ENCODE peak calls at places on chromosomes 4 and X, in seven cellular contexts. I is suprapubic skin, S is breast epithelium, R is HepG2, T is HCT116, P is H1, A is upper lobe of left lung. M is an unnamed sample.

GRCh38 chrX:32155044-32155638 is 1056.2 kb downstream of the DMD start:
- DNase-seq in I (no peak), S (no peak), R (no peak), P (peak; percentile 42), T (no peak), A (no peak), M (no peak)

GRCh38 chr4:2116687-2117400 is 57.7 kb downstream of the NAT8L start:
- DNase-seq in I (no peak), P (no peak), S (no peak), T (no peak), R (no peak), A (no peak), M (no peak)

GRCh38 chr4:145565328-145565727 is 53.9 kb upstream of the MMAA start:
- DNase-seq in I (no peak), S (no peak), P (no peak), R (no peak), T (no peak), A (no peak), M (no peak)

GRCh38 chr4:17773125-17773698 is 8.2 kb downstream of the FAM184B start:
- DNase-seq in T (no peak), I (no peak), S (no peak), P (no peak), R (no peak), A (no peak), M (no peak)

GRCh38 chrX:18624599-18624998 is 47.3 kb downstream of the RS1 start:
- DNase-seq in T (no peak), P (no peak), R (no peak), S (no peak), I (no peak), A (no peak), M (no peak)

GRCh38 chrX:140132937-140133336 is 167.6 kb upstream of the CXorf66 start:
- DNase-seq in T (no peak), R (no peak), P (no peak), S (no peak), A (no peak), I (no peak), M (no peak)

GRCh38 chr4:7201351-7202305 is 9.3 kb downstream of the SORCS2 start:
- DNase-seq in S (peak; percentile 36), P (no peak), R (no peak), A (peak; percentile 7), T (no peak), I (no peak), M (no peak)

GRCh38 chr4:53508446-53508845 is 82.8 kb downstream of the LNX1 start:
- DNase-seq in R (peak; percentile 48), A (no peak), I (no peak), T (no peak), S (no peak), P (no peak), M (no peak)

GRCh38 chr4:1360423-1361283 is 13.6 kb downstream of the UVSSA start:
- DNase-seq in I (no peak), P (no peak), T (no peak), R (peak; percentile 68), S (no peak), A (no peak), M (no peak)

GRCh38 chr4:107333518-107333917 is 297.4 kb upstream of the DKK2 start:
- DNase-seq in T (no peak), R (no peak), S (no peak), I (no peak), P (no peak), A (no peak), M (no peak)

GRCh38 chr4:19195696-19196095 is 1056.0 kb upstream of the SLIT2 start:
- DNase-seq in R (no peak), S (no peak), A (no peak), P (peak; percentile 53), I (no peak), T (no peak), M (no peak)
- TF ChIP-seq POLR2AphosphoS5 in R (no peak), S (no peak), A (no peak), P (no peak), I (no peak), T (no peak), M (no peak)

GRCh38 chrX:41449615-41450014 is 2.5 kb downstream of the NYX start:
- DNase-seq in R (no peak), A (no peak), I (no peak), S (no peak), T (no peak), P (no peak), M (no peak)
- TF ChIP-seq POLR2AphosphoS5 in R (no peak), A (peak; percentile 16), I (no peak), S (peak; percentile 27), T (no peak), P (no peak), M (no peak)

DNA sequence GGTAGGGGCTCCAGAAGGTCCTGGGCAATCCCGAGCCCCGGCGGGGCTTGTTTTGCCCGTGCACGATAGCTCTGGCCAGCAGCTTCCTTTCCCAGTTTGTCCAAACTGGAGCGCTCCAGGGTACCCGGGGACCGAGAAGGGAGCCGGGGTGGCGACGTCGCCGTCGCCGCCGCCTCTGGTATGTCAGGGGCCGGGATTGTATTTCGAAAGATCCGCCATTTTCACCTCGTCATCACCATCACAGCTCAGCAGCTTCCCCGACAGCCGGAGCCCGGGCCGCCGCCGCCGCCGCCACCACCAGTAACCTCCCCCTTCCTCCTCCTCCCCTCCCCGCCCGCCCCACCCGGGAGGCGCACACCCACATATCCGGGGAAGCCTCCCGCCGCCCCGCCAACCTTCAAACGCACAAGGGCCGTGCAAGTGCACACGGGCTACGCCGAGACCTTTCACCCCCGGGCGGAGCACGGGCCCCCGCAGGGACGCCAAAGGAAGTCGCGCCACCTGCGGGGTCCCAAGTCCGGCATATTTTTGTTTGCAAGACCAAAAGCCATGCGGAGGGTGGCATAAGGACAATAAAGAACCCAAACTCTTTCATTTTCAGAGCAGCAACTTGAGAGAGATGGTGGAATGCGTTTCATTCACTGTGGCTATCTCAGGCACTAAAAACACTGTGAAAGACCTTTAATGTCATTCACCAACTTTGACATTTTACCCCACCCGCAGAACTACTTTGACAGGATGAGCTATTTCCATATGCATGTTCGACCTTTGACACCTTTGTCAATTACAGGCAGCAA is at the start of gene LIN54:
- DNase-seq in T (peak; percentile 27), I (peak; percentile 92), R (peak; percentile 90), S (peak; percentile 70), A (peak; percentile 92), P (peak; percentile 75), M (peak; percentile 74)
- TF ChIP-seq POLR2AphosphoS5 in T (peak; percentile 45), I (no peak), R (peak; percentile 84), S (no peak), A (peak; percentile 36), P (no peak), M (no peak)

GRCh38 chr4:102759835-102760644 is 728 bp downstream of the MANBA start:
- DNase-seq in R (peak; percentile 32), T (no peak), S (no peak), P (no peak), A (peak; percentile 76), I (no peak), M (no peak)
- TF ChIP-seq POLR2AphosphoS5 in R (no peak), T (no peak), S (no peak), P (no peak), A (no peak), I (no peak), M (no peak)

DNA sequence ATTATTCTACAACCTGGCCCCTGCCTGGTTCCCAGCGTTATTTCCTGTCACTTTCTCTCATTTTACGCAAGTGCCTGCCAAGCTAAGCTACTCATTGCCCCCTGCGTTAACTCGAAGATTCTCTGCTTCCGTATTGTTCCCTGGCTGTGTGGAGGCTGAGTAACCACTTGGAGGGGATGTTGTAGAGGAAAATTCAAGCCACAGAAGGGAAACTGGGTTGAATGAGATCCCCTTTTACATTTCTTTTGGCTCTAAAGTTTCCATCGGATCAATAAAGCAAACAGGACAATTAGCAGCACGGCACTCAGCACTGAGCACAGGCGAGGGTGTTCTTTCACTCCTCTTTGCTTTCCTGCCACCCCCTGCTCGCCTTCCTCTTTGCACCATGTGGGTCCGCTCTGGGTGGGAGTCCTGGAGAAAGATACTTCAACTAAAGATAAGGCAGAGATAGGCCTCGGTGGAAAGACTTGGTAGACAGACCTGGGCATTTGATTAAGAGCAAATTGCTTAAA is 4.2 kb upstream of the TMSB4X start:
- DNase-seq in S (no peak), T (no peak), R (peak; percentile 27), P (no peak), A (peak; percentile 60), I (no peak), M (no peak)
- TF ChIP-seq POLR2AphosphoS5 in S (peak; percentile 42), T (no peak), R (no peak), P (no peak), A (peak; percentile 47), I (no peak), M (no peak)

DNA sequence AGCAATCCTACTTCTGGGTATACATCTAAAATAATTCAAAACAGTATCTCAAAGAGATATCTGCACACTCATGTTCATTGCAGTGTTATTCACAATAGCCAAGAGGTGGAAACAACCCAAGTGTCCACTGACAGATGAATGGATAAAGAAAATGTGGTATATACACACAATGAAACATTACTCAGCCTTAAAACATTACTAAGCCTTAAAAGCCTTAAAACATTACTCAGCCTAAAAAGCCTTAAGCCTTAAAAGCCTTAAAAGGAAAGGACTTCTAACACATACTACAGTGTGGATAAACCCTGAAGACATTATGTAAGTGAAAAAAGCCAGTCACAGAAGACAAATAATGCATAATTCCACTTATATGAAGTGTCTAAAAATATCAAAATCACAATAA is 40.3 kb upstream of the TFDP3 start:
- DNase-seq in T (no peak), A (no peak), P (no peak), S (no peak), R (no peak), I (no peak), M (no peak)
- TF ChIP-seq POLR2AphosphoS5 in T (no peak), A (no peak), P (no peak), S (no peak), R (no peak), I (no peak), M (no peak)

GRCh38 chr4:22515145-22515887 is 550 bp downstream of the ADGRA3 start:
- DNase-seq in S (no peak), A (peak; percentile 71), T (no peak), R (peak; percentile 86), P (peak; percentile 76), I (peak; percentile 69), M (peak; percentile 22)
- TF ChIP-seq POLR2AphosphoS5 in S (no peak), A (peak; percentile 20), T (no peak), R (peak; percentile 49), P (peak; percentile 90), I (no peak), M (no peak)

DNA sequence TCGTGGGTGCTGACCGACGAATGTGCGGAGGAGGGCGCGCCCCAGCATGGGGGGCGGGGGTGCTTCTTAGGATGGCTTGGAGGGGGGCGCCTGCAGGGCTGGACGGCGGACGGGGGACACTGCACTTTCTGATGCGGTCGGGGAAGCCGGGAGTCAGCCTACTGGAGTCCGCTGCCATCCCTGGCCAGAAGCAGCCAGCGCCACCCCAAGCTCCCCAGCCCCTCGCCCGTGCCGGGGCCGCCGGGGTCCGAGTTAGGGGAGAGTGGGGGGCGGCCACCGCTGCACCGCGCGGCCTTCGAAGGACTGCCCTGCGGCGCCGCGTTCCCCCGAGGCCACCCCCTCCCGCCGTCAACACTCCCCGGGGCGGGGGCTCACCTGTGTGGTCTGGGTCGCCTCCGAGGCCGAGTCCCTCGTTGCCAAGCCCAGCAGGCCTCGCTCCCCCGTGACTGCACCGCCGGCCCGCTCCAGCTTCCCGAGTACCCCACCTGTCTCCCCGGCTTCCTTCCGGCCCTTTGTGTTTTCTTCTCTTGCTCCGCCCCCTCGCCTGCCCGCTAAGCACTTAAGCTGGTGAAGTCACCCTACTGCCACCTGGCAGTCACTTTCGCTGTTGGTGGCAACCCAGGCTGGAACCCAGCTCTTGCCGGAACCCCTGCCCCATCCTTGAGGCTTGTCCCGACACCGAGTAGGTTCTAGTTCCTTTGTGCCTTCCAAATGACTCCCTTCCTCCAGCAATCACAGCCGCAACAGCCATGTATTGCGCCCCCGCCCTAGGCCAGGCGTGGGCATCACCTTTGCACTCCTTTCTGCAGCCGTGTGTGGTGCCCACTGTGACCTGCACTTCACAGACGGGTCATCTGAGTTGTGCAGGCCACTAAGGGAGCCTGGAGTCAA is at the start of gene OCIAD2:
- DNase-seq in R (no peak), S (peak; percentile 68), A (peak; percentile 87), I (peak; percentile 68), P (peak; percentile 81), T (peak; percentile 55), M (peak; percentile 81)
- TF ChIP-seq POLR2AphosphoS5 in R (no peak), S (peak; percentile 12), A (peak; percentile 57), I (no peak), P (peak; percentile 88), T (peak; percentile 81), M (no peak)

M was measured in GM12892.